ENCODE peak calls at places on chromosomes 7 and 10, in nine cellular contexts. W, O, B, Y, X, Z, J, P and L are unnamed samples.

GRCh38 chr7:5354460-5355279 is 69.0 kb downstream of the TNRC18 start:
- DNase-seq in W (no peak), O (no peak), B (peak; percentile 51), Y (peak; percentile 42), X (peak; percentile 43), Z (peak; percentile 63), J (peak; percentile 93), P (no peak), L (no peak)

GRCh38 chr7:127158659-127159058 is 94.1 kb downstream of the GRM8 start:
- DNase-seq in W (no peak), O (no peak), B (no peak), Y (peak; percentile 21), X (no peak), Z (no peak), J (peak; percentile 5), P (no peak), L (no peak)

GRCh38 chr7:84613411-84613810 is 418.8 kb upstream of the SEMA3A start:
- DNase-seq in W (no peak), O (no peak), B (no peak), Y (no peak), X (no peak), Z (no peak), J (no peak), P (no peak), L (no peak)

GRCh38 chr7:105766421-105767191 is 109.8 kb downstream of the ATXN7L1 start:
- DNase-seq in W (no peak), O (no peak), B (no peak), Y (peak; percentile 44), X (peak; percentile 66), Z (no peak), J (no peak), P (peak; percentile 3), L (no peak)

GRCh38 chr7:42930889-42931288 is 1.1 kb downstream of the PSMA2 start:
- DNase-seq in W (no peak), O (no peak), B (no peak), Y (no peak), X (peak; percentile 29), Z (no peak), J (no peak), P (no peak), L (no peak)

GRCh38 chr10:52256832-52257691 is 57.0 kb upstream of the DKK1 start:
- DNase-seq in W (no peak), O (no peak), B (no peak), Y (peak; percentile 81), X (peak; percentile 31), Z (no peak), J (no peak), P (no peak), L (no peak)

GRCh38 chr10:59907918-59908807 is 1.8 kb upstream of the CCDC6 start:
- DNase-seq in W (peak; percentile 34), O (peak; percentile 55), B (no peak), Y (peak; percentile 78), X (peak; percentile 85), Z (peak; percentile 36), J (peak; percentile 72), P (peak; percentile 24), L (peak; percentile 27)

GRCh38 chr7:43039346-43039745 is 73.1 kb upstream of the HECW1 start:
- DNase-seq in W (no peak), O (no peak), B (no peak), Y (no peak), X (no peak), Z (no peak), J (peak; percentile 22), P (no peak), L (no peak)

GRCh38 chr10:92894081-92894480 is 45.8 kb downstream of the EXOC6 start:
- DNase-seq in W (no peak), O (no peak), B (no peak), Y (no peak), X (no peak), Z (no peak), J (no peak), P (no peak), L (no peak)

GRCh38 chr7:16891338-16891737 is 9.6 kb upstream of the AGR3 start:
- DNase-seq in W (peak; percentile 37), O (no peak), B (no peak), Y (peak; percentile 24), X (peak; percentile 72), Z (peak; percentile 88), J (peak; percentile 6), P (no peak), L (no peak)

GRCh38 chr7:36526720-36527548 is 137.3 kb downstream of the ANLN start:
- DNase-seq in W (no peak), O (no peak), B (no peak), Y (peak; percentile 39), X (peak; percentile 69), Z (no peak), J (no peak), P (no peak), L (no peak)

GRCh38 chr10:71998840-71999194 is 34.6 kb downstream of the CHST3 start:
- DNase-seq in W (no peak), O (no peak), B (peak; percentile 53), Y (no peak), X (peak; percentile 75), Z (no peak), J (peak; percentile 70), P (no peak), L (no peak)

GRCh38 chr10:23525406-23525805 is 86.5 kb downstream of the OTUD1 start:
- DNase-seq in W (no peak), O (no peak), B (no peak), Y (peak; percentile 38), X (peak; percentile 7), Z (peak; percentile 1), J (peak; percentile 17), P (no peak), L (no peak)

GRCh38 chr7:376306-376969 is 86.5 kb downstream of the FOXL3 start:
- DNase-seq in W (peak; percentile 9), O (no peak), B (peak; percentile 77), Y (no peak), X (no peak), Z (no peak), J (no peak), P (no peak), L (no peak)

GRCh38 chr10:92124524-92125168 is 166.2 kb downstream of the CPEB3 start:
- DNase-seq in W (no peak), O (no peak), B (no peak), Y (no peak), X (peak; percentile 91), Z (no peak), J (no peak), P (no peak), L (no peak)

GRCh38 chr7:2050511-2050866 is 182.3 kb downstream of the MAD1L1 start:
- DNase-seq in W (no peak), O (no peak), B (no peak), Y (no peak), X (no peak), Z (no peak), J (no peak), P (no peak), L (no peak)

GRCh38 chr10:132517951-132518521 is 19.6 kb upstream of the INPP5A start:
- DNase-seq in W (no peak), O (no peak), B (no peak), Y (no peak), X (no peak), Z (no peak), J (peak; percentile 87), P (no peak), L (no peak)

GRCh38 chr7:818031-818699 is 14.1 kb upstream of the SUN1 start:
- DNase-seq in W (no peak), O (no peak), B (no peak), Y (peak; percentile 64), X (peak; percentile 85), Z (no peak), J (peak; percentile 43), P (no peak), L (no peak)

GRCh38 chr7:74234549-74234948 is 19.6 kb downstream of the RFC2 start:
- DNase-seq in W (no peak), O (no peak), B (no peak), Y (no peak), X (no peak), Z (no peak), J (no peak), P (no peak), L (no peak)

GRCh38 chr10:122990278-122990677 is 10.1 kb downstream of the PSTK start:
- DNase-seq in W (no peak), O (no peak), B (no peak), Y (no peak), X (no peak), Z (no peak), J (no peak), P (no peak), L (no peak)

GRCh38 chr10:84138478-84139125 is 707 bp upstream of the GHITM start:
- DNase-seq in W (no peak), O (no peak), B (no peak), Y (no peak), X (peak; percentile 22), Z (peak; percentile 27), J (peak; percentile 7), P (peak; percentile 55), L (peak; percentile 8)

GRCh38 chr10:79059859-79060379 is 8.8 kb upstream of the ZMIZ1 start:
- DNase-seq in W (no peak), O (no peak), B (no peak), Y (no peak), X (no peak), Z (no peak), J (no peak), P (no peak), L (no peak)

GRCh38 chr7:144028547-144028946 is 20.2 kb upstream of the OR2A5 start:
- DNase-seq in W (no peak), O (no peak), B (no peak), Y (no peak), X (no peak), Z (no peak), J (no peak), P (no peak), L (no peak)